ENCODE peak calls at places on chromosomes 12 and 14, in ten cellular contexts. G, A, M, W, I, Q, B, Y, D and X are unnamed samples.

GRCh38 chr12:62720661-62721330 is 214.2 kb downstream of the PPM1H start:
- DNase-seq in G (no peak), A (peak; percentile 67), M (no peak), W (no peak), I (no peak), Q (peak; percentile 67), B (peak; percentile 44), Y (no peak), D (no peak), X (no peak)

GRCh38 chr14:101665478-101666078 is 95.9 kb upstream of the PPP2R5C start:
- DNase-seq in G (peak; percentile 2), A (no peak), M (peak; percentile 28), W (peak; percentile 22), I (no peak), Q (peak; percentile 58), B (no peak), Y (peak; percentile 39), D (no peak), X (peak; percentile 22)

GRCh38 chr12:45268672-45269406 is 52.9 kb downstream of the ANO6 start:
- DNase-seq in G (peak; percentile 61), A (peak; percentile 67), M (no peak), W (no peak), I (peak; percentile 84), Q (peak; percentile 82), B (peak; percentile 29), Y (peak; percentile 89), D (peak; percentile 76), X (peak; percentile 12)

GRCh38 chr12:20212036-20212435 is 156.3 kb upstream of the PDE3A start:
- DNase-seq in G (no peak), A (no peak), M (no peak), W (no peak), I (no peak), Q (peak; percentile 15), B (no peak), Y (no peak), D (no peak), X (no peak)

GRCh38 chr12:106885546-106886249 is 70.0 kb upstream of the TMEM263 start:
- DNase-seq in G (no peak), A (no peak), M (no peak), W (no peak), I (no peak), Q (no peak), B (no peak), Y (no peak), D (no peak), X (no peak)

GRCh38 chr12:113591480-113591971 is 119.9 kb upstream of the LHX5 start:
- DNase-seq in G (no peak), A (no peak), M (no peak), W (no peak), I (no peak), Q (no peak), B (no peak), Y (peak; percentile 56), D (no peak), X (no peak)

GRCh38 chr14:105013150-105013787 is 7.6 kb downstream of the CDCA4 start:
- DNase-seq in G (no peak), A (no peak), M (no peak), W (no peak), I (peak; percentile 54), Q (peak; percentile 47), B (no peak), Y (peak; percentile 42), D (no peak), X (no peak)

GRCh38 chr14:74476107-74476506 is 17.0 kb downstream of the NPC2 start:
- DNase-seq in G (no peak), A (no peak), M (no peak), W (no peak), I (no peak), Q (no peak), B (no peak), Y (no peak), D (no peak), X (no peak)

GRCh38 chr14:35340616-35341453 is 48.7 kb downstream of the PSMA6 start:
- DNase-seq in G (no peak), A (no peak), M (no peak), W (no peak), I (no peak), Q (no peak), B (no peak), Y (no peak), D (no peak), X (no peak)

GRCh38 chr14:76352639-76353281 is 23.2 kb upstream of the ESRRB start:
- DNase-seq in G (no peak), A (peak; percentile 42), M (peak; percentile 44), W (peak; percentile 50), I (no peak), Q (peak; percentile 63), B (peak; percentile 26), Y (peak; percentile 89), D (peak; percentile 52), X (no peak)

GRCh38 chr14:99389171-99389826 is 91.4 kb downstream of the SETD3 start:
- DNase-seq in G (no peak), A (no peak), M (peak; percentile 32), W (peak; percentile 41), I (no peak), Q (peak; percentile 57), B (no peak), Y (peak; percentile 67), D (peak; percentile 75), X (no peak)

GRCh38 chr14:54629635-54630360 is 62.9 kb downstream of the SAMD4A start:
- DNase-seq in G (no peak), A (no peak), M (no peak), W (no peak), I (no peak), Q (no peak), B (no peak), Y (no peak), D (no peak), X (no peak)

GRCh38 chr12:113214938-113215400 is 6.3 kb upstream of the TPCN1 start:
- DNase-seq in G (peak; percentile 81), A (peak; percentile 86), M (no peak), W (no peak), I (peak; percentile 91), Q (peak; percentile 99), B (peak; percentile 67), Y (no peak), D (no peak), X (no peak)

GRCh38 chr12:9349888-9350885 is 142.0 kb upstream of the PZP start:
- DNase-seq in G (no peak), A (no peak), M (no peak), W (no peak), I (no peak), Q (peak; percentile 48), B (no peak), Y (no peak), D (no peak), X (no peak)

GRCh38 chr12:32296541-32296940 is 102.8 kb upstream of the FGD4 start:
- DNase-seq in G (no peak), A (no peak), M (no peak), W (no peak), I (no peak), Q (no peak), B (no peak), Y (no peak), D (no peak), X (no peak)

GRCh38 chr12:10395390-10395998 is 5.7 kb upstream of the KLRK1 start:
- DNase-seq in G (peak; percentile 23), A (peak; percentile 37), M (no peak), W (no peak), I (no peak), Q (peak; percentile 52), B (peak; percentile 15), Y (no peak), D (peak; percentile 31), X (peak; percentile 77)

GRCh38 chr14:97426776-97427175 is 629.6 kb downstream of the VRK1 start:
- DNase-seq in G (no peak), A (no peak), M (no peak), W (no peak), I (no peak), Q (no peak), B (no peak), Y (no peak), D (no peak), X (no peak)
- H3K27ac ChIP-seq in G (no peak overlapping the region), A (no peak overlapping the region), M (no peak overlapping the region), W (no peak overlapping the region), I (no peak overlapping the region), Q (no peak overlapping the region), B (no peak overlapping the region), Y (no peak overlapping the region), D (no peak overlapping the region), X (no peak overlapping the region)

GRCh38 chr14:85459361-85459760 is 70.6 kb upstream of the FLRT2 start:
- DNase-seq in G (no peak), A (no peak), M (no peak), W (no peak), I (no peak), Q (no peak), B (no peak), Y (no peak), D (no peak), X (no peak)

GRCh38 chr14:85447883-85448282 is 82.1 kb upstream of the FLRT2 start:
- DNase-seq in G (no peak), A (no peak), M (no peak), W (no peak), I (no peak), Q (no peak), B (no peak), Y (no peak), D (no peak), X (no peak)

GRCh38 chr14:85454183-85454813 is 75.6 kb upstream of the FLRT2 start:
- DNase-seq in G (no peak), A (no peak), M (no peak), W (no peak), I (no peak), Q (no peak), B (no peak), Y (no peak), D (no peak), X (no peak)

GRCh38 chr14:85453401-85453800 is 76.5 kb upstream of the FLRT2 start:
- DNase-seq in G (no peak), A (no peak), M (no peak), W (no peak), I (no peak), Q (no peak), B (no peak), Y (no peak), D (no peak), X (no peak)
- H3K27ac ChIP-seq in G (no peak overlapping the region), A (no peak overlapping the region), M (no peak overlapping the region), W (no peak overlapping the region), I (no peak overlapping the region), Q (no peak overlapping the region), B (no peak overlapping the region), Y (no peak overlapping the region), D (no peak overlapping the region), X (no peak overlapping the region)

DNA sequence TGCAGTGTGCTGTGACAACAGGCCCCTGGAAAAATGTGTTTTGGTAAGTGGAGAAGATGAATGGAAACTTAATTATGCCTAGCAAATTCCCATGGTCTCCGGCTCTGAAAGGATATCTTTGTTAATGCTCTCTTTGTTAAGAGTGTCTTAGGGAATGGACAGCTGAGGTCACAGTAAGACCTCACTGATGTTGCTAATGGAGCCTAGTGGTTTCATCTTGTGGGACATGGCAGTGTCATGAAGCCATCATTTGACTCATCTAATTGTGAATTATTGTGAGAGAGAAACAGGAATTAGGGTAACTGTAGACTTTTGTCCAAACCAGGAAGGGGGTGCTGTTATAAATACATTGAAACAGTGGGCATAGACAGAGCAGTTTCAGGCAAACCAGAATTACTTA is 330.3 kb downstream of the TMTC2 start:
- DNase-seq in G (no peak), A (no peak), M (no peak), W (no peak), I (no peak), Q (no peak), B (no peak), Y (no peak), D (no peak), X (no peak)
- H3K27ac ChIP-seq in G (no peak overlapping the region), A (peak overlapping the region; percentile 56), M (no peak overlapping the region), W (no peak overlapping the region), I (no peak overlapping the region), Q (no peak overlapping the region), B (no peak overlapping the region), Y (no peak overlapping the region), D (peak overlapping the region; percentile 56), X (no peak overlapping the region)

GRCh38 chr14:23423657-23424056 is 11.8 kb downstream of the MYH7 start:
- DNase-seq in G (no peak), A (no peak), M (no peak), W (no peak), I (no peak), Q (no peak), B (no peak), Y (no peak), D (no peak), X (no peak)
- H3K27ac ChIP-seq in G (no peak overlapping the region), A (no peak overlapping the region), M (no peak overlapping the region), W (no peak overlapping the region), I (no peak overlapping the region), Q (no peak overlapping the region), B (peak overlapping the region; percentile 55), Y (no peak overlapping the region), D (no peak overlapping the region), X (no peak overlapping the region)